ENCODE peak calls at places on chromosomes 11 and 22, in four cellular contexts. X is heart left ventricle, D is body of pancreas, A is prostate gland. V is an unnamed sample.

GRCh38 chr11:65973439-65974110 is 12.0 kb downstream of the SART1 start:
- DNase-seq in D (no peak), X (no peak), A (no peak), V (no peak)

GRCh38 chr11:34111722-34112270 is 6.4 kb downstream of the NAT10 start:
- DNase-seq in D (no peak), A (no peak), X (no peak), V (no peak)

GRCh38 chr11:119446871-119447663 is 24.1 kb upstream of the THY1 start:
- DNase-seq in A (no peak), X (no peak), D (no peak), V (no peak)

GRCh38 chr22:17436382-17436951 is 67.2 kb downstream of the CECR2 start:
- DNase-seq in A (no peak), D (no peak), X (no peak), V (no peak)

GRCh38 chr22:37808294-37808657 is 542 bp downstream of the GCAT start:
- DNase-seq in D (no peak), X (no peak), A (no peak), V (peak)

GRCh38 chr22:46039531-46039930 is 62.6 kb upstream of the WNT7B start:
- DNase-seq in A (no peak), X (no peak), D (no peak), V (no peak)

GRCh38 chr11:32172771-32173170 is 81.9 kb downstream of the RCN1 start:
- DNase-seq in X (no peak), D (peak), A (peak), V (no peak)

GRCh38 chr22:41664951-41665350 is 23.7 kb downstream of the SNU13 start:
- DNase-seq in A (no peak), D (no peak), X (no peak), V (no peak)

GRCh38 chr22:41021039-41021654 is 70.0 kb downstream of the RBX1 start:
- DNase-seq in D (peak), X (no peak), A (peak), V (peak)

GRCh38 chr11:30128269-30128932 is 102.4 kb upstream of the FSHB start:
- DNase-seq in X (no peak), D (peak), A (peak), V (no peak)

GRCh38 chr22:44003776-44004460 is 20.2 kb upstream of the PARVB start:
- DNase-seq in D (no peak), A (no peak), X (peak), V (no peak)

GRCh38 chr11:92735039-92735438 is 234.4 kb upstream of the MTNR1B start:
- DNase-seq in D (no peak), A (no peak), X (no peak), V (no peak)

GRCh38 chr11:95659088-95659487 is 130.5 kb downstream of the FAM76B start:
- DNase-seq in X (no peak), D (no peak), A (no peak), V (no peak)

GRCh38 chr11:102964867-102965266 is 9.3 kb upstream of the MMP13 start:
- DNase-seq in D (no peak), X (no peak), A (no peak), V (no peak)

GRCh38 chr11:14577835-14578529 is 57.8 kb upstream of the PSMA1 start:
- DNase-seq in X (no peak), D (no peak), A (no peak), V (no peak)

GRCh38 chr11:2316169-2316962 is 14.6 kb downstream of the TSPAN32 start:
- DNase-seq in D (peak), A (no peak), X (no peak), V (no peak)

GRCh38 chr11:2580444-2581050 is 119.2 kb downstream of the KCNQ1OT1 start:
- DNase-seq in D (peak), A (no peak), X (peak), V (peak)

GRCh38 chr11:78855146-78855545 is 280.5 kb upstream of the NARS2 start:
- DNase-seq in A (no peak), D (no peak), X (no peak), V (no peak)

GRCh38 chr11:130865091-130865771 is 51.0 kb downstream of the SNX19 start:
- DNase-seq in A (no peak), D (no peak), X (peak), V (no peak)

GRCh38 chr22:39498368-39498767 is 3.7 kb upstream of the MIEF1 start:
- DNase-seq in A (peak), D (no peak), X (peak), V (peak)

GRCh38 chr11:126282361-126282741 is 542 bp upstream of the TIRAP start:
- DNase-seq in A (peak), X (peak), D (peak), V (peak)

GRCh38 chr11:70002433-70002832 is 75.7 kb upstream of the ANO1 start:
- DNase-seq in D (no peak), X (no peak), A (no peak), V (no peak)

GRCh38 chr11:9990221-9990973 is 303.6 kb downstream of the SBF2 start:
- DNase-seq in A (no peak), X (no peak), D (no peak), V (peak)

GRCh38 chr11:47950396-47950795 is 30.0 kb upstream of the PTPRJ start:
- DNase-seq in D (peak), X (no peak), A (no peak), V (no peak)

GRCh38 chr11:944711-945470 is 19.2 kb downstream of the AP2A2 start:
- DNase-seq in X (no peak), D (no peak), A (no peak), V (no peak)

GRCh38 chr22:20996031-20996410 is 5.9 kb downstream of the THAP7 start:
- DNase-seq in X (no peak), A (no peak), D (no peak), V (no peak)

GRCh38 chr22:20997536-20998257 is 4.2 kb downstream of the THAP7 start:
- DNase-seq in A (no peak), D (no peak), X (no peak), V (no peak)

GRCh38 chr22:20998411-20999336 is 3.2 kb downstream of the THAP7 start:
- DNase-seq in X (no peak), D (no peak), A (no peak), V (no peak)

GRCh38 chr22:20995329-20996030 is 6.4 kb downstream of the THAP7 start:
- DNase-seq in D (no peak), A (no peak), X (no peak), V (no peak)

DNA sequence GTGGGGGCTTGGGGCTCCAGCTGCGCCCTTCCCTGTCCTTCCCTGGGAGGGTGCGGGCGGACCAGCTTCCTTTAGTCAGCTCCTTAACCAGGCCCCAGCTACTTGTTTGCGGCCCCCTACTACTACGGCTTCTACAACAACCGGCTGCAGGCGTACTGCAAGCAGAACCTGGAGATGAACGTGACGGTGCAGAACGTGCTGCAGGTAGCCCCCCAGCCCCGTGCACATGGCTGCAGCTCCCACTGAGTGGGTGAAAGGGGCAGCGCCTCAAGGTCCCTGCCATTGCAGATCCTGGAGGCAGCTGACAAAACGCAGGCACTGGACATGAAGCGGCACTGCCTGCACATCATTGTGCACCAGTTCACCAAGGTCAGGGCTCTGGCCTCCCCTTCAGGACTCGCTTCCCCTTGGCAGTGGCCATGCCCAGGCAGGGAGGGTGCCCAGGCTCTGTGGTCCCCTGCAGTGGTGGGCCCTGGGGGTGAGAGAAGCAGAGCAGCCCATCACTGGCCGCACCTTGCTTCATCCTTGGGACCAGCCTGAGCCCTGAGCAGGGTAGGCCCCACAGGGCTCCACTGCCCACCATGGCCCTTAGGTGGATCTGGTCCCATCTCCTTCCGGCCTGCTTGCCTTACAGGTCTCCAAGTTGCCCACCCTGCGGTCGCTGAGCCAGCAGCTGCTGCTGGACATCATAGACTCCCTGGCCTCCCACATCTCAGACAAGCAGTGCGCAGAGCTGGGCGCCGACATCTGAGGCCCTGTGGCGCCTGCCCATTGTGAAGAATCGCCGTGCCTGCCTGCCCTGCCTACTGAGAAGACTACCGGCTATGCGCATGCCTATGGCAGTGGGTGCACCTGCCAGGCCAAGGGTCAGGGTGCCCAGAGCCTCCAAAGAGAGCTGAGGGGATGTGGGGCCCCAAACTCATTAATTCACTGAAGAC is 5.1 kb downstream of the THAP7 start:
- DNase-seq in X (no peak), D (no peak), A (no peak), V (no peak)
- TF ChIP-seq POLR2A in X (no peak), D (no peak), A (no peak), V (no peak)

DNA sequence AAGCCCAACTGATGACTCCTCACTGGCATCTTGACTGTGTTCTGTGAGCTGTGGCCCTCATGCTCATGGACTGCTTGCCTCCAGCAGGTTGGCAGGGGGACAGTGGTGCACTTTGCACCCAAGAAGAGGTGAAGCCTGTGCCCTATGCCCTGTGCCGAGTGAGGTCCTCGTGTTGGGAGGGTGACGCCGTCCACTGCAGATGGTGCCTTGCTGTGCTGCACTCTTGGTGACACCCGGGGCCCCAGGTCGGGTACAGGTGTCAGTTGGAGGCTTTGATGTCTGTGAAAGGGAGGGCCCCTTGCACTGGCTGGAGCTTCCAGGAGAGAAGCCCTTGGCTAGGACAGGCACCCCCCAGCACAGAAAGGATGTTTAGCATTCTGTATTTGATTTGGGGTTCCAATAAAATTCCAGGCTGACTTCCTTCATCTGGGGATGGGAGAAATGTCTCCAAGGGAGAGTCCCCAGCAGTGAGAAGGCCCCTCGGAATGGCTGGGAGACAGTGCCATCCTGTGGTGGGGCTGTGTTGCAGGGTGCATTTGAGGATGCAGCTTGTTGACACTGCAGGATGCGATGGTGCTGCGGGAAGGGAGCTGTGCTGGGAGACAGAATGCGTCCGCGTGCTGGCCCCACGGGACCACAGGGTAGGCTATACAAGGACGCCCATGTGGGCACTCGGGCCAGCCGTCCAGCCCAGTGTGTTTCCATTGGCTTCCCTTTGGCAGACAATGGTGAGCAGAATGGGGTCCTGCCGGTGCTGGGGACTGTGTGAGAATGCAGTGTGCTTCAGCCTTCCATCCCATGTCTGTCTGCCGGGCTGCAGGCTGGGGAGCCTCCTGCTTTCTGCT is 2.5 kb upstream of the ZDHHC8 start:
- DNase-seq in D (peak), A (no peak), X (no peak), V (no peak)
- TF ChIP-seq CTCF in D (peak), A (no peak), X (peak), V (no peak)

DNA sequence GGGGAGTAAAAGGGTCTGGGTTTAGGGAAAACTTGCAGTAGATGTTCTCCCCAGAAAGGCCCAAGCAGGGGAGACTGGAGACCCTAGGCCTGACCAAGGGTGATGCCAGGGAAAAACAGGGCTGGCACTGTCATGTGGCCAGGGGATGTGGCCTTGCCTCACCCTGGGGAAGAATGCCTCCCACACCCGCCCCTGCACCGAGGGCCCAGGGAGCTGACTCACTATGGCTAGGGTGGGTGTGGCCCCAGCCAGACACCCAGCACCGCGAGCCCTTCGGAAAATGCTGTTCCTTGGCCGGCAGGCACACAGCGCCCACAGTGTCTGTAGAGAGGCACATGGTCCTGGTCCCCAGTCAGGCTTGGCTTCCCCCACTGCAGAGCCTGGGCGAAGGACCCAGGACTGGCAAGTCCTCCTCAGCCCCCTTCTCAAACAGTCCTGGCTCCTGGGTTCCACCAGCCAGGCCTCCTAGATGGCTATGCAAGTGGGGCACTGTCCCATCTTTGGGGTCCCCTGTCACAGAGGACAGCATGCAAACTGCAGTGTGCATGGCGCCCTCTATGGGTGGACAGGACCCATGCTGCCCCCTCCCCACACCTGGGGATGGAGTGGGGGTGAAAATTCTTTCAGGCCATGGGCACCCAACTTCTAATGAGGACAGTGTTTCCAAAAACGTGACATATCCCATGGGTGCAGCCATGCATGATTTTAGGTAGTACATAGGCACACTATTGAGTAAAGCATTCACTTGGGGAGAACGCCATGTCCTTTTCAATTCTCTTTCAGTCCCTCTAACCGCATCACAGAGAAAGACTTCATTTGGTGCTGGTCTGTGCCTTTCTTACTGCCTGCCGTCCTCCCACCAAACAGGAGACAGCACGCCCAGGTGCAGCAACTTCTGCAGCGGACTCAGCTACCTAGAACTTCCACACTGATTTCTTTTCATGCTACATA is 15.2 kb downstream of the TMPRSS5 start:
- DNase-seq in D (peak), X (peak), A (no peak), V (no peak)
- TF ChIP-seq POLR2A in D (no peak), X (no peak), A (no peak), V (no peak)

GRCh38 chr22:26975865-26976264 is 318.5 kb downstream of the MIAT start:
- DNase-seq in A (no peak), X (no peak), D (no peak), V (no peak)
- TF ChIP-seq CTCF in A (no peak), X (no peak), D (no peak), V (no peak)

GRCh38 chr11:76860539-76861475 is at the start of gene ACER3:
- DNase-seq in A (peak), D (peak), X (peak), V (peak)
- TF ChIP-seq POLR2A in A (peak), D (peak), X (peak), V (peak)

GRCh38 chr22:29520851-29521250 is 32.7 kb downstream of the THOC5 start:
- DNase-seq in A (no peak), D (no peak), X (no peak), V (no peak)

GRCh38 chr22:29521526-29521925 is 32.0 kb downstream of the THOC5 start:
- DNase-seq in D (no peak), A (no peak), X (no peak), V (no peak)

GRCh38 chr22:29528144-29528543 is 25.4 kb downstream of the THOC5 start:
- DNase-seq in D (no peak), A (no peak), X (no peak), V (no peak)

GRCh38 chr22:29523761-29524160 is 29.8 kb downstream of the THOC5 start:
- DNase-seq in A (peak), D (no peak), X (no peak), V (no peak)

GRCh38 chr22:29524440-29525191 is 28.9 kb downstream of the THOC5 start:
- DNase-seq in X (no peak), D (peak), A (peak), V (no peak)
- TF ChIP-seq CTCF in X (peak), D (peak), A (peak), V (peak)

V was measured in thyroid gland.